ENCODE peak calls at places on chromosomes 1 and 21, in eight cellular contexts. Z, W, I, A, C, J, Q and Y are unnamed samples.

GRCh38 chr1:223033658-223034057 is 109.4 kb downstream of the TLR5 start:
- DNase-seq in Z (no peak), W (peak; percentile 32), I (no peak), A (no peak), C (no peak), J (no peak), Q (no peak), Y (no peak)

GRCh38 chr1:64137569-64137936 is 65.9 kb upstream of the UBE2U start:
- DNase-seq in Z (no peak), W (no peak), I (no peak), A (no peak), C (no peak), J (no peak), Q (no peak), Y (peak; percentile 37)

GRCh38 chr1:15684468-15685283 is 556 bp downstream of the PLEKHM2 start:
- DNase-seq in Z (peak; percentile 22), W (no peak), I (peak; percentile 43), A (peak; percentile 51), C (peak; percentile 37), J (no peak), Q (peak; percentile 42), Y (no peak)

GRCh38 chr1:218499021-218499691 is 154.0 kb downstream of the TGFB2 start:
- DNase-seq in Z (peak; percentile 64), W (peak; percentile 65), I (no peak), A (no peak), C (no peak), J (peak; percentile 89), Q (no peak), Y (peak; percentile 97)

GRCh38 chr1:180145446-180145845 is 9.2 kb upstream of the QSOX1 start:
- DNase-seq in Z (no peak), W (no peak), I (no peak), A (no peak), C (no peak), J (no peak), Q (no peak), Y (no peak)

GRCh38 chr1:25001125-25001915 is 71.2 kb upstream of the RUNX3 start:
- DNase-seq in Z (no peak), W (no peak), I (no peak), A (no peak), C (no peak), J (no peak), Q (no peak), Y (no peak)

GRCh38 chr21:34205811-34206635 is 132.6 kb downstream of the MRPS6 start:
- DNase-seq in Z (peak; percentile 15), W (peak; percentile 32), I (no peak), A (no peak), C (no peak), J (no peak), Q (no peak), Y (no peak)

GRCh38 chr21:15060776-15061175 is 4.0 kb downstream of the NRIP1 start:
- DNase-seq in Z (no peak), W (peak; percentile 43), I (no peak), A (no peak), C (no peak), J (no peak), Q (no peak), Y (peak; percentile 9)

GRCh38 chr1:34865573-34865972 is 6.0 kb upstream of the SMIM12 start:
- DNase-seq in Z (no peak), W (no peak), I (no peak), A (no peak), C (no peak), J (no peak), Q (no peak), Y (no peak)

GRCh38 chr1:180560868-180561600 is 2.3 kb downstream of the OVAAL start:
- DNase-seq in Z (no peak), W (no peak), I (no peak), A (no peak), C (no peak), J (no peak), Q (no peak), Y (peak; percentile 64)

GRCh38 chr1:232600430-232601258 is 29.3 kb downstream of the SIPA1L2 start:
- DNase-seq in Z (peak; percentile 28), W (no peak), I (no peak), A (no peak), C (no peak), J (no peak), Q (no peak), Y (no peak)

GRCh38 chr1:15429701-15430149 is 8.5 kb upstream of the CTRC start:
- DNase-seq in Z (peak; percentile 62), W (peak; percentile 80), I (no peak), A (no peak), C (no peak), J (no peak), Q (no peak), Y (peak; percentile 56)

GRCh38 chr1:29688477-29689365 is 452.4 kb downstream of the PTPRU start:
- DNase-seq in Z (peak; percentile 33), W (peak; percentile 53), I (no peak), A (no peak), C (no peak), J (no peak), Q (no peak), Y (peak; percentile 76)

GRCh38 chr1:185400057-185400456 is 83.0 kb upstream of the IVNS1ABP start:
- DNase-seq in Z (peak; percentile 76), W (peak; percentile 82), I (no peak), A (no peak), C (no peak), J (no peak), Q (no peak), Y (peak; percentile 60)

GRCh38 chr21:42381347-42381984 is 14.4 kb downstream of the TMPRSS3 start:
- DNase-seq in Z (peak; percentile 43), W (peak; percentile 63), I (peak; percentile 83), A (peak; percentile 65), C (peak; percentile 34), J (no peak), Q (no peak), Y (no peak)

GRCh38 chr1:44696789-44697188 is 22.3 kb downstream of the ARMH1 start:
- DNase-seq in Z (no peak), W (no peak), I (no peak), A (no peak), C (no peak), J (no peak), Q (no peak), Y (no peak)

GRCh38 chr1:167687919-167688519 is 33.8 kb upstream of the MPZL1 start:
- DNase-seq in Z (peak; percentile 86), W (peak; percentile 79), I (peak; percentile 52), A (peak; percentile 84), C (peak; percentile 93), J (peak; percentile 66), Q (peak; percentile 78), Y (peak; percentile 63)

GRCh38 chr1:67072749-67073148 is 18.8 kb upstream of the SLC35D1 start:
- DNase-seq in Z (no peak), W (no peak), I (no peak), A (no peak), C (no peak), J (no peak), Q (no peak), Y (no peak)

GRCh38 chr1:198876371-198876871 is 237.6 kb downstream of the PTPRC start:
- DNase-seq in Z (no peak), W (no peak), I (no peak), A (no peak), C (no peak), J (no peak), Q (peak; percentile 30), Y (peak; percentile 6)
- TF ChIP-seq CTCF in Z (no peak), W (no peak), I (no peak), A (no peak), C (no peak), J (no peak), Q (no peak), Y (no peak)

DNA sequence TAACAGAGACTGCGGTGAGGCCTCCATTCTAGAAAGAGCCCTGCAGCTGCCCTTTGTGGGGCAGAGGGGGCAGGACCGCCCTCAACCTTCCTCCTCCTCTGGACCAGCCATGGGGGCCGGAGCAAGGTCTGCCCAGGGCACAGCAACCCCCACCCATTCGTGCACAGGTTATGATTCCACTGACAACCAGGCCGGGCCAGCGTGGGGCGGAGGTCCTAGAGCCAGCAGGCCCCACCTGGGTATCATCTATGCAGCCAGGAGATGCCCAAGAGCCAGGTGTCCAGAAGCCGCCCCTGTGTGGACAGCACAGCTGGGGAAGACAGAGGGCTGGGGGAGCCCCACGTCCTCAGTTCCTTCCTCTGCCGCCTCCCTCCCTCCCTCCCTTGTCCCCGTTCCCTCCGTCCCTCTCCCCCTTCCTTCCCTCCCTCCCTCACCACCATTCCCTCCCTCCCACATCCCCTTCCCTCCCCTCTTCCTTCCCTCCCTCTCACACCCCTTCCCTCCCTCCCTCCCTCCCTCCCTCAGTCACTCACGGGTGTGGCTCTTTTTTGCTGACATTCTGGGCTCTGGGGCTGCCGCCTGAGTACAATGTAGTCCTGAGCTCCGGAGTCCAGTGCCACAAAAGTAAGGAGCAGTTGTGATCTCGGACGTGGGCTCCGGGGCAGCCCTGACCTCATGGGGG is 12.3 kb downstream of the RNF223 start:
- DNase-seq in Z (peak; percentile 50), W (no peak), I (no peak), A (no peak), C (no peak), J (no peak), Q (no peak), Y (no peak)
- TF ChIP-seq CTCF in Z (no peak), W (no peak), I (no peak), A (no peak), C (no peak), J (no peak), Q (no peak), Y (no peak)

DNA sequence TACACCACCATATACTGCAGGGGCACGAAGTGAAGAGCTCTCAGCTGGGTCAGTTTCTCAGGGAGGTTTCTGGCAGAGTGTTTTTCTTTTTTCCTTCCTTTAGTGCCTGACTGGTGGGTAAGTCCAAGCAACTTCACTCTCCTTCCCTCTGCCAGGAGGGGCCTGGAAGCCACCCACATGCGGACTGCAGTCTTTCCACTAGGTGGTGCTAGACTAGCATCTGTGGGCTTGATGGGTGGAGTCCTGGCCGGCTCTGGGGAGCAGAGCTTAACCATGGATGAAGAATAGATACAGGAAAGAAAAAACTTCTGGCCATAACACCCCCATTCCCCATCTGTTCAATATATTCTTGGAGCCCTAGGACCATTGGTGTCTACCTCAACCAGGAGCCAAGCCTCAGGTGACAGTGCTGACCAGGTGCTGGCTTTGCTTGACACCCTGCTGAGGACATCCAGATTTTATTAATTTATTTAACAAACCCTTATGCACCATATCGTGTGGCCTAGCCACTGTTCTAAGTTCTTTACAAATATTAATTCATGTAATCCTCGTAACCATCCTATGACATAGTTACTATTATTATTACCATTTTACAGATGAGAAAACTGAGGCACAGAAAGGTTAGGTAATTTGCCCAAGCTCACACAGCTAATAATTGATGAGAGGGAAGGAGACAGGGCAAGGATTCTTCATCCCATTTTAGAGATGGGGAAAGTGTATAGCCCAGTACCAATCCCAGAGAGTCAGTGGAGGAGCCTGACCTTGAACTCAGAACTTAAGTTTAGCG is 126.7 kb upstream of the CSF3R start:
- DNase-seq in Z (peak; percentile 28), W (peak; percentile 37), I (peak; percentile 92), A (peak; percentile 55), C (peak; percentile 81), J (peak; percentile 19), Q (peak; percentile 28), Y (peak; percentile 52)
- TF ChIP-seq CTCF in Z (peak; percentile 51), W (peak; percentile 79), I (peak; percentile 94), A (no peak), C (peak; percentile 63), J (peak; percentile 82), Q (peak; percentile 82), Y (peak; percentile 85)

DNA sequence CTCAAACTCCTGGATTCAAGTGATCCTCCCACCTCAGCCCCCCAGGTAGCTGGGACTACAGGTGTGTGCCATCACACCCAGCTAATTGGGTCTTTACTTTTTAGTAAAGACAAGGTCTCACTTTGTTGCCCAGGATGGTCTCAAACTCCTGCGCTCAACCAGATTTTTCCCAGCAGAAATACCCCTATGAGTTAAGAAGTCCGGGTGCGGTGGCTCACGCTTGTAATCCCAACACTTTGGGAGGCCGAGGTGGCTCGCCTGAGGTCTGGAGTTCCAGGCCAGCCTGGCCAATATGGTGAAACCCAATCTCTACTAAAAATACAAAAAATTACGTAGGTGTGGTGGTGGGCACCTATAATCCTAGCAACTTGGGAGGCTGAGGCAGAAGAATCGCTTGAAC is 6.5 kb upstream of the L1TD1 start:
- DNase-seq in Z (no peak), W (no peak), I (no peak), A (no peak), C (no peak), J (no peak), Q (no peak), Y (no peak)
- TF ChIP-seq CTCF in Z (no peak), W (no peak), I (no peak), A (no peak), C (no peak), J (no peak), Q (no peak), Y (no peak)